ENCODE peak calls at places on chromosomes 7 and 10, in nine cellular contexts. C is GM12864; Y is heart right ventricle; S is EL; I is activated CD8-positive, alpha-beta T cell treated with anti-CD3 and anti-CD28 coated beads for 36 hours; T is GM10248; X is epithelial cell of esophagus; L is bronchial epithelial cell; G is T-helper 1 cell. V is an unnamed sample.

GRCh38 chr7:68031180-68031943 is 1034.7 kb downstream of the TYW1 start:
- DNase-seq in Y (no peak), T (no peak), C (no peak), I (no peak), G (no peak), L (no peak), S (no peak), X (no peak), V (no peak)

GRCh38 chr10:89954787-89955566 is 253.6 kb downstream of the KIF20B start:
- DNase-seq in T (peak; percentile 31), G (no peak), S (no peak), C (no peak), X (no peak), L (peak; percentile 18), I (no peak), Y (no peak), V (no peak)

GRCh38 chr7:14836571-14837189 is 65.9 kb downstream of the DGKB start:
- DNase-seq in L (peak; percentile 87), G (no peak), Y (peak; percentile 39), C (no peak), T (no peak), S (peak; percentile 81), I (no peak), X (peak; percentile 83), V (no peak)

GRCh38 chr10:112779025-112779765 is 170.9 kb upstream of the TCF7L2 start:
- DNase-seq in I (no peak), S (no peak), X (no peak), T (no peak), Y (no peak), C (no peak), G (no peak), L (no peak), V (no peak)

GRCh38 chr7:108875139-108875538 is 305.5 kb downstream of the DNAJB9 start:
- DNase-seq in L (no peak), T (peak; percentile 18), X (peak; percentile 13), C (no peak), I (peak; percentile 51), S (peak; percentile 3), G (no peak), Y (no peak), V (no peak)

GRCh38 chr7:38411404-38411803 is 138.0 kb upstream of the TARP start:
- DNase-seq in C (no peak), X (peak; percentile 24), Y (no peak), G (no peak), I (peak; percentile 17), L (peak; percentile 23), T (no peak), S (peak; percentile 15), V (no peak)

GRCh38 chr10:43970018-43970698 is 321.5 kb upstream of the ZNF32 start:
- DNase-seq in S (no peak), X (no peak), T (no peak), G (no peak), I (no peak), C (no peak), Y (no peak), L (no peak), V (no peak)

GRCh38 chr7:151520419-151521229 is 929 bp upstream of the RHEB start:
- DNase-seq in C (no peak), X (no peak), L (no peak), I (peak; percentile 54), T (no peak), G (peak; percentile 31), S (peak; percentile 40), Y (peak; percentile 70), V (no peak)

GRCh38 chr7:142181966-142182365 is 70.4 kb downstream of the MGAM2 start:
- DNase-seq in L (no peak), C (no peak), I (no peak), T (no peak), G (no peak), S (no peak), Y (no peak), X (no peak), V (no peak)

GRCh38 chr7:2036786-2037185 is 196.0 kb downstream of the MAD1L1 start:
- DNase-seq in L (no peak), X (no peak), C (no peak), I (no peak), S (no peak), Y (no peak), G (no peak), T (no peak), V (no peak)

GRCh38 chr10:94299417-94299816 is 63.3 kb downstream of the NOC3L start:
- DNase-seq in G (no peak), X (no peak), I (peak; percentile 33), S (peak; percentile 80), Y (no peak), L (no peak), C (no peak), T (no peak), V (no peak)

GRCh38 chr7:31763548-31763947 is 76.5 kb downstream of the PPP1R17 start:
- DNase-seq in G (no peak), I (no peak), C (no peak), S (no peak), X (no peak), Y (no peak), L (no peak), T (no peak), V (no peak)

GRCh38 chr10:5146920-5147254 is 38.1 kb downstream of the AKR1C8 start:
- DNase-seq in S (no peak), I (no peak), C (no peak), Y (no peak), T (no peak), X (peak; percentile 11), G (no peak), L (peak; percentile 10), V (no peak)

GRCh38 chr10:91864744-91865143 is 44.5 kb downstream of the FGFBP3 start:
- DNase-seq in Y (no peak), I (no peak), S (peak; percentile 9), L (no peak), C (no peak), X (no peak), G (no peak), T (no peak), V (no peak)

GRCh38 chr10:126243976-126244375 is 144.3 kb downstream of the ADAM12 start:
- DNase-seq in S (peak; percentile 90), T (no peak), X (no peak), Y (no peak), G (no peak), L (no peak), C (no peak), I (no peak), V (no peak)

GRCh38 chr7:99440195-99440594 is 1.5 kb downstream of the CPSF4 start:
- DNase-seq in G (no peak), X (peak; percentile 64), I (no peak), T (no peak), L (peak; percentile 29), C (no peak), S (peak; percentile 29), Y (no peak), V (no peak)

GRCh38 chr7:133330085-133330484 is 77.2 kb downstream of the EXOC4 start:
- DNase-seq in Y (no peak), T (no peak), L (no peak), G (no peak), X (no peak), C (no peak), I (no peak), S (no peak), V (no peak)